ENCODE peak calls at places on chromosomes 16 and 17, in four cellular contexts. X is cardiac muscle cell, R is AG10803, B is OCI-LY7. J is an unnamed sample.

GRCh38 chr16:12255919-12256665 is 279.6 kb downstream of the SNX29 start:
- DNase-seq in X (no peak), R (no peak), B (peak), J (no peak)

GRCh38 chr16:88453621-88454314 is 688 bp downstream of the ZFPM1 start:
- DNase-seq in X (no peak), R (no peak), B (peak), J (no peak)

GRCh38 chr17:81420769-81421462 is 25.7 kb downstream of the BAHCC1 start:
- DNase-seq in X (peak), R (peak), B (no peak), J (no peak)

GRCh38 chr16:56948234-56948633 is 13.5 kb upstream of the CETP start:
- DNase-seq in X (no peak), R (no peak), B (no peak), J (no peak)

GRCh38 chr17:68108313-68109000 is 72.9 kb downstream of the KPNA2 start:
- DNase-seq in X (no peak), R (no peak), B (no peak), J (no peak)

GRCh38 chr16:61500851-61501250 is 535.4 kb downstream of the CDH8 start:
- DNase-seq in X (no peak), R (no peak), B (no peak), J (no peak)

GRCh38 chr17:65061621-65062020 is 5.1 kb upstream of the GNA13 start:
- DNase-seq in X (no peak), R (no peak), B (no peak), J (no peak)

GRCh38 chr16:84988328-84989080 is 22.8 kb downstream of the ZDHHC7 start:
- DNase-seq in X (no peak), R (no peak), B (no peak), J (no peak)

GRCh38 chr17:48612854-48613691 is 2.0 kb downstream of the HOXB8 start:
- DNase-seq in X (no peak), R (no peak), B (peak), J (peak)

GRCh38 chr17:68763551-68763950 is 162.4 kb upstream of the FAM20A start:
- DNase-seq in X (no peak), R (peak), B (no peak), J (no peak)

GRCh38 chr17:9729735-9730420 is 61.5 kb downstream of the DHRS7C start:
- DNase-seq in X (no peak), R (peak), B (no peak), J (no peak)

GRCh38 chr16:23929237-23929636 is 93.5 kb downstream of the PRKCB start:
- DNase-seq in X (no peak), R (no peak), B (no peak), J (no peak)

GRCh38 chr17:53058031-53058430 is 764.7 kb upstream of the KIF2B start:
- DNase-seq in X (no peak), R (no peak), B (no peak), J (no peak)

DNA sequence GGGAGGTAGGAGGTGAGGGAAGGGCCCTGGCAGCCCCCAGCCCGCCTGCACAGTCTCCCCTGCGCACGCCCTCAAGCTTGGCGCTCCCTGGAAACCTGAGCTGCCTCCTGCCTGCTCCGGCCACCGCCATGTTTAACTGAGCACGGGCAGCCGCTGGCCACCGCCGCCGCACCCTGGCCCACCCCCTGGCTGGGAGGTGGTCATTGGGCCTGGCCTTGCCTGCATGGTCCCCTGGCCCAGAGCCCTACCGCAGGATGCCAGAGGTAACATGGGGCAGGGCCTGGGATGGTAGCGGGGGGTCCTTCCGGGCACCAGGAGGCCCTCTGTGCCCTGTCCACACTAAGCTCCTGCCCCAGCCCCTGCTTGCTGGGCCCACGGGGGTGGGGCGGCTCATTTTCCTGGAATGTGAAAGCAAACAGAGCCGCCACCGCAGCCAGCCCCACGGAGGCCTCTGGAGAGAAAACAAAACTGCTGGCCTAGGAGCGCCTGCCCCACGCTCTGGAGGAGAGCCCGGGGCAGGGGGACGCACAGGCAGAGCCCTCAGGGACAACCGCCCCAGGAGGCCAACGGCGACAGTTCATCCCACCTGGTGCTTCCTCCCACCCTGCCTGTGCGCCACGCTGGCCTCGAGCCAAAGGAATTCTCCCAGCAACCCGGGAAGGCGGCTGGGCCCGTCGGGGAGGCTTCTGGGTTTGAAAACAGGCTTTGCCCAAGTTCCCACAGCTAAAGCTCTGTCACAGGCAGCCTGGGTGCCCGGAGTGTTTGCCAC is 8.9 kb downstream of the NHERF2 start:
- DNase-seq in X (peak), R (peak), B (no peak), J (no peak)
- H3K4me3 ChIP-seq in X (no peak), R (peak), B (no peak), J (no peak)

GRCh38 chr17:19642373-19642893 is 6.1 kb upstream of the ALDH3A2 start:
- DNase-seq in X (no peak), R (no peak), B (no peak), J (peak)
- H3K4me3 ChIP-seq in X (no peak), R (no peak), B (no peak), J (no peak)

GRCh38 chr17:76541739-76542450 is 2.1 kb downstream of the PRCD start:
- DNase-seq in X (no peak), R (no peak), B (no peak), J (peak)

GRCh38 chr17:76542566-76542971 is 2.7 kb downstream of the PRCD start:
- DNase-seq in X (no peak), R (no peak), B (no peak), J (no peak)

GRCh38 chr17:76539631-76540271 is at the start of gene PRCD:
- DNase-seq in X (no peak), R (no peak), B (peak), J (peak)

GRCh38 chr17:76538941-76539340 is 903 bp upstream of the PRCD start:
- DNase-seq in X (no peak), R (no peak), B (no peak), J (no peak)

GRCh38 chr17:76540381-76541300 is 797 bp downstream of the PRCD start:
- DNase-seq in X (peak), R (peak), B (peak), J (peak)
- H3K4me3 ChIP-seq in X (peak), R (peak), B (no peak), J (peak)

GRCh38 chr17:76267051-76267576 is 2.0 kb downstream of the UBALD2 start:
- DNase-seq in X (no peak), R (no peak), B (no peak), J (no peak)
- H3K4me3 ChIP-seq in X (peak), R (peak), B (peak), J (no peak)

GRCh38 chr17:968812-969766 is 10.5 kb downstream of the NXN start:
- DNase-seq in X (no peak), R (no peak), B (no peak), J (no peak)
- H3K4me3 ChIP-seq in X (no peak), R (peak), B (no peak), J (no peak)

GRCh38 chr16:31473300-31474052 is 1.5 kb downstream of the TGFB1I1 start:
- DNase-seq in X (no peak), R (no peak), B (no peak), J (no peak)
- H3K4me3 ChIP-seq in X (no peak), R (peak), B (no peak), J (no peak)

DNA sequence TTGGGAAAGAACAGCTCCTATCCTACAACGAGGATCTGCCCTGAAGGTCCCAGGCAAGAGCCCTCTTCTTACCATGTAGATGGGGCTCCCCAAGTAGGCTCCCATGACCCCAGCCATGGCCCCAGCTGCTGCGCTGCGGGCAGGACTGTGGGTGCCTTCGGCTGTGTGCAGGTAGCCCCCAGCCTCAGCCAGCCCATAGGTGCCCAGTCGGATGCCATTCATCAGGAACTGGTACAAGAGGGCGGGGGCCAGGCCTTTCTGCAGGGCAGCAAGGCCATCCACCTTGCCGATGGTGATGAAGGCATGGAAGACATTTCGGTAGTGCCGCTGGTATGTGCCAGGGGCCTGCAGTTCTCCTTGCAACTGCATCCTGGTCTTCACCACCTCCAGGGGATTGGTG is 839 bp downstream of the SLC25A35 start:
- DNase-seq in X (no peak), R (no peak), B (no peak), J (no peak)
- H3K4me3 ChIP-seq in X (peak), R (no peak), B (peak), J (peak)